ENCODE peak calls at places on chromosomes 2 and 18, in four cellular contexts. Z, O, X and F are unnamed samples.

GRCh38 chr2:175414872-175415487 is 233.5 kb upstream of the ATP5MC3 start:
- DNase-seq in O (peak), X (peak), Z (peak), F (peak)

GRCh38 chr18:62610509-62611394 is 87.9 kb downstream of the ZCCHC2 start:
- DNase-seq in Z (no peak), O (peak), X (no peak), F (peak)

GRCh38 chr2:57549642-57550102 is 496.9 kb upstream of the VRK2 start:
- DNase-seq in X (no peak), O (no peak), Z (peak), F (no peak)

GRCh38 chr18:44654555-44654954 is 26.1 kb upstream of the SETBP1 start:
- DNase-seq in X (no peak), Z (peak), O (no peak), F (no peak)

GRCh38 chr2:135190799-135191198 is 138.7 kb downstream of the RAB3GAP1 start:
- DNase-seq in O (no peak), X (no peak), Z (no peak), F (no peak)

GRCh38 chr2:61006486-61007105 is 10.9 kb upstream of the PEX13 start:
- DNase-seq in O (no peak), X (no peak), Z (no peak), F (no peak)

GRCh38 chr2:58734365-58734764 is 493.2 kb upstream of the FANCL start:
- DNase-seq in Z (peak), O (no peak), X (peak), F (no peak)

GRCh38 chr2:209368406-209368805 is 55.4 kb upstream of the MAP2 start:
- DNase-seq in Z (peak), O (no peak), X (no peak), F (no peak)

GRCh38 chr2:232485757-232486557 is 1.7 kb downstream of the ECEL1 start:
- DNase-seq in O (peak), X (no peak), Z (no peak), F (peak)

GRCh38 chr18:58570360-58571064 is 58.4 kb downstream of the ALPK2 start:
- DNase-seq in X (no peak), Z (no peak), O (no peak), F (no peak)

GRCh38 chr2:168948621-168949212 is 47.6 kb downstream of the G6PC2 start:
- DNase-seq in O (no peak), X (peak), Z (peak), F (no peak)

GRCh38 chr2:102735431-102736130 is 26.2 kb upstream of the TMEM182 start:
- DNase-seq in Z (no peak), O (no peak), X (peak), F (no peak)

GRCh38 chr2:173468394-173468793 is 113.7 kb downstream of the CDCA7 start:
- DNase-seq in X (no peak), O (no peak), Z (no peak), F (no peak)
- TF ChIP-seq JUN in X (no peak), O (no peak), Z (no peak), F (no peak)

GRCh38 chr2:236172866-236173733 is 4.9 kb upstream of the GBX2 start:
- DNase-seq in X (peak), O (peak), Z (no peak), F (peak)

GRCh38 chr2:236170678-236171212 is 2.6 kb upstream of the GBX2 start:
- DNase-seq in Z (no peak), O (no peak), X (no peak), F (no peak)

GRCh38 chr2:236169741-236170654 is 1.8 kb upstream of the GBX2 start:
- DNase-seq in O (peak), Z (no peak), X (no peak), F (peak)

GRCh38 chr2:236172238-236172865 is 4.2 kb upstream of the GBX2 start:
- DNase-seq in O (peak), Z (no peak), X (no peak), F (peak)

DNA sequence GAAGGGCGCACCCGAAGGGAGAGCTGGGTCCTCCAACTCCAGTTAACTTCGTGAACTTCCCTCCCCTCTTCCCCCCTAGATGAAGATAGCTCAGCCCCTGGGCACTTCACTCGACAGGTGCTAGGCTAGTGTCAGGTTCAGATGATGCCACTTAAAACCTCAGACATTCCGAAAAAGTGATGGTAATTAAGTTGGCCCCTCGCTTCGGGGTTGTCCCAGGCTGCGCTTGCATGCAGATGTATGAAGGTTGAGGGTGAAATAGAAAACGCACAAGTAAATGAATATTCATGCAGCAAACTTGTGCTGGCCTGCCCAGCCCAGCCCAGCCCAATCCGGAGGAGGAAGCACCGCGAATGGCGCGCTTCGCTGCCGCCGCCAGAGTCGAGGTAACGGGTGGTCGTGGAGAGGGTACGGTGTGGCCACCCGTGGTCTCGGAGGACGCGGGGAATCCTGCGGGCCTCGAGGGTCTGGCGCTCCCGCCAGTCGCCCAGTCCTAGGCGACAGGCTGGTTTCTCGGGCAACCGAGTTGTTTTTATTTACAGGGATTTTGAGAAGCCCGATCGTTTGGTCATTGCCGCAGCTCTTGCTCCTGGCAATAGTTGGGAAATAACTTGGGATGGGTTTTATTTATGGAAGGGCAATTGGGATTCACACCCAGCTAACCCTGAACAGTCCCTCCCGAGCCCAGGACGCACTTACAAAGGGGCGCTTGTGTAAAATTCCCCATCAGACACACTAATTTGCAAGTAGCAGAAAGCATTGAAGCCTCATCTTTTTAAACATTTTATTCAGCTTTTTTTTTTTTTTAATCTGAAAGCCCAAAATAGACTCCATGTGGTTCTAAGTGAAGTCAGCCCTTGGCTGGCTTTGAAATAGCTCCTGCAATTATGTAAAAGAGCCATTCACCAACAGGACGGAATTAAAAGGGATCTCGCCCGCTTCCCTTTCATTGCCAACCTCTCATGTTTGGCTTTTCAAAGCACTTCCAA is 3.3 kb upstream of the GBX2 start:
- DNase-seq in Z (no peak), X (no peak), O (peak), F (peak)
- TF ChIP-seq JUN in Z (no peak), X (no peak), O (no peak), F (no peak)

GRCh38 chr2:46389417-46389916 is 89.9 kb upstream of the TMEM247 start:
- DNase-seq in X (peak), O (peak), Z (no peak), F (no peak)
- TF ChIP-seq JUN in X (no peak), O (no peak), Z (no peak), F (no peak)

GRCh38 chr2:20568501-20569463 is 82.1 kb downstream of the HS1BP3 start:
- DNase-seq in Z (no peak), X (no peak), O (no peak), F (no peak)
- TF ChIP-seq JUN in Z (no peak), X (no peak), O (no peak), F (no peak)

GRCh38 chr2:63697160-63697559 is 108.4 kb downstream of the MDH1 start:
- DNase-seq in O (no peak), Z (no peak), X (no peak), F (no peak)

GRCh38 chr2:63695583-63695982 is 106.8 kb downstream of the MDH1 start:
- DNase-seq in Z (no peak), O (no peak), X (no peak), F (no peak)

GRCh38 chr2:63696496-63696895 is 107.7 kb downstream of the MDH1 start:
- DNase-seq in X (no peak), Z (no peak), O (no peak), F (no peak)

DNA sequence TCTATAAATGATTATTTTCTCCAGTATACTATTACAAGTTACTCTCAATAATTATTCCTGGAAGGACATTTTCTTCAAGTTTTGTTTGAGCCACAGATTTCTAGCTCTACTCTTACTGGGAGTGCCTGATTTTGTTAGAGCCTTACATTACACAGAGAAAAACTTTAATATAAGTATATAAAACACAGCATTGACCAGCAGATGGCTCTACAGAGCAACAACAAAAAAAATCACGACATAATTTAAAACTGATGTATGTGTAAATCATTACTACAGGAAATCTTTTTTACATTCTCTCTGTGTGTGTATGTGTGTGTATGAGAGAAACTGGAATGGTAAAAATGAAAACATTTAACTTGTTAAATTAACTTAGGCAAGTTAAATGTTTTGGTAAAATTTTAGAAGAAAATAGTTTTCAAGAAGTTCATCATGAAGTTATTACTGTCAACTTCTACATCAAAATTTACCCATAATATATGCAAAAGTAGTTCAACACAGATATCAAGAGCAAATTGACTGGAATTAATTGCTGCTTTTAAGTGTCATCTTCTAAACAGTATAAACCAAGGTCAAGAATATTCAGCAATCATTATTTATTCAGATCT is 103.3 kb downstream of the MDH1 start:
- DNase-seq in X (peak), O (no peak), Z (peak), F (no peak)
- TF ChIP-seq JUN in X (no peak), O (no peak), Z (no peak), F (no peak)

GRCh38 chr2:129764376-129765325 is 214.8 kb upstream of the RAB6C start:
- DNase-seq in X (no peak), Z (no peak), O (no peak), F (no peak)
- TF ChIP-seq JUN in X (no peak), Z (no peak), O (no peak), F (no peak)